ENCODE peak calls at places on chromosomes 7 and 10, in five cellular contexts. S is heart right ventricle, I is bronchial epithelial cell, E is myocyte, H is GM23248. M is an unnamed sample.
A peak's percentile ranks its signal among the peaks of the same experiment; 100 is the strongest.

GRCh38 chr10:98646998-98647917 is 200.5 kb upstream of the HPS1 start:
- DNase-seq in S (no peak), I (no peak), E (no peak), H (no peak), M (no peak)

GRCh38 chr10:29132821-29133156 is 156.1 kb upstream of the LYZL1 start:
- DNase-seq in S (no peak), I (no peak), E (no peak), H (no peak), M (no peak)

GRCh38 chr10:5523796-5524574 is 776 bp upstream of the CALML3 start:
- DNase-seq in S (no peak), I (no peak), E (no peak), H (no peak), M (no peak)

GRCh38 chr10:123134915-123135414 is 805 bp upstream of the HMX3 start:
- DNase-seq in S (no peak), I (no peak), E (no peak), H (no peak), M (no peak)

GRCh38 chr7:10412426-10413019 is 561.1 kb upstream of the PHF14 start:
- DNase-seq in S (peak; percentile 22), I (peak; percentile 38), E (peak; percentile 76), H (peak; percentile 53), M (no peak)

GRCh38 chr7:66454600-66455225 is 174.0 kb upstream of the KCTD7 start:
- DNase-seq in S (no peak), I (no peak), E (no peak), H (no peak), M (no peak)

GRCh38 chr10:132306951-132307751 is 599 bp downstream of the STK32C start:
- DNase-seq in S (no peak), I (peak; percentile 16), E (no peak), H (peak; percentile 9), M (no peak)

GRCh38 chr10:130985158-130985753 is 326.3 kb downstream of the TCERG1L start:
- DNase-seq in S (no peak), I (no peak), E (no peak), H (no peak), M (peak; percentile 80)

GRCh38 chr7:138161600-138162081 is 85.4 kb downstream of the AKR1D1 start:
- DNase-seq in S (peak; percentile 87), I (peak; percentile 79), E (peak; percentile 95), H (peak; percentile 94), M (no peak)

GRCh38 chr10:14415676-14416307 is 85.1 kb upstream of the FRMD4A start:
- DNase-seq in S (no peak), I (no peak), E (no peak), H (no peak), M (no peak)

GRCh38 chr10:113045155-113046055 is 95.4 kb downstream of the TCF7L2 start:
- DNase-seq in S (no peak), I (peak; percentile 96), E (peak; percentile 71), H (peak; percentile 96), M (no peak)

GRCh38 chr7:3154881-3155494 is 111.3 kb upstream of the CARD11 start:
- DNase-seq in S (no peak), I (peak; percentile 50), E (peak; percentile 60), H (peak; percentile 56), M (no peak)

GRCh38 chr7:108839091-108839490 is 269.4 kb downstream of the DNAJB9 start:
- DNase-seq in S (no peak), I (peak; percentile 7), E (no peak), H (no peak), M (no peak)